ENCODE peak calls at places on chromosomes 11 and 22, in five cellular contexts. One of them, this sample, is unnamed.
A peak's percentile ranks its signal among the peaks of the same experiment; 100 is the strongest.

GRCh38 chr22:30235687-30236170 is 10.8 kb downstream of the LIF start:
- DNase-seq in ascending aorta: no peak
- DNase-seq in tibial nerve: no peak
- DNase-seq in cardiac muscle cell: no peak
- DNase-seq in fibroblast of lung: peak; percentile 47
- DNase-seq in this sample: no peak

GRCh38 chr11:119375629-119376196 is 5.8 kb downstream of the USP2 start:
- DNase-seq in ascending aorta: peak; percentile 83
- DNase-seq in tibial nerve: peak; percentile 63
- DNase-seq in cardiac muscle cell: no peak
- DNase-seq in fibroblast of lung: peak; percentile 95
- DNase-seq in this sample: peak; percentile 19

GRCh38 chr11:124920870-124921609 is 2.0 kb downstream of the HEPN1 start:
- DNase-seq in ascending aorta: peak; percentile 76
- DNase-seq in tibial nerve: peak; percentile 27
- DNase-seq in cardiac muscle cell: peak; percentile 76
- DNase-seq in fibroblast of lung: peak; percentile 74
- DNase-seq in this sample: peak; percentile 44

GRCh38 chr11:126194121-126194543 is 17.3 kb downstream of the RPUSD4 start:
- DNase-seq in ascending aorta: no peak
- DNase-seq in tibial nerve: no peak
- DNase-seq in cardiac muscle cell: peak; percentile 58
- DNase-seq in fibroblast of lung: peak; percentile 74
- DNase-seq in this sample: no peak

GRCh38 chr11:68706237-68706636 is 21.9 kb downstream of the GAL start:
- DNase-seq in ascending aorta: no peak
- DNase-seq in tibial nerve: no peak
- DNase-seq in cardiac muscle cell: no peak
- DNase-seq in fibroblast of lung: no peak
- DNase-seq in this sample: no peak

GRCh38 chr11:126124284-126124683 is 61.6 kb upstream of the CDON start:
- DNase-seq in ascending aorta: no peak
- DNase-seq in tibial nerve: no peak
- DNase-seq in cardiac muscle cell: no peak
- DNase-seq in fibroblast of lung: peak; percentile 36
- DNase-seq in this sample: no peak

GRCh38 chr11:9748361-9748970 is 84.6 kb downstream of the SWAP70 start:
- DNase-seq in ascending aorta: peak; percentile 80
- DNase-seq in tibial nerve: no peak
- DNase-seq in cardiac muscle cell: peak; percentile 70
- DNase-seq in fibroblast of lung: peak; percentile 83
- DNase-seq in this sample: peak; percentile 38

GRCh38 chr11:78192223-78192719 is 3.6 kb downstream of the USP35 start:
- DNase-seq in ascending aorta: no peak
- DNase-seq in tibial nerve: no peak
- DNase-seq in cardiac muscle cell: no peak
- DNase-seq in fibroblast of lung: no peak
- DNase-seq in this sample: no peak

GRCh38 chr11:133656100-133656635 is 123.9 kb upstream of the OPCML start:
- DNase-seq in ascending aorta: no peak
- DNase-seq in tibial nerve: no peak
- DNase-seq in cardiac muscle cell: no peak
- DNase-seq in fibroblast of lung: no peak
- DNase-seq in this sample: no peak

GRCh38 chr11:20011294-20011951 is 148.9 kb downstream of the DBX1 start:
- DNase-seq in ascending aorta: no peak
- DNase-seq in tibial nerve: no peak
- DNase-seq in cardiac muscle cell: no peak
- DNase-seq in fibroblast of lung: no peak
- DNase-seq in this sample: no peak

GRCh38 chr11:100930185-100930778 is 199.3 kb downstream of the PGR start:
- DNase-seq in ascending aorta: no peak
- DNase-seq in tibial nerve: no peak
- DNase-seq in cardiac muscle cell: peak; percentile 72
- DNase-seq in fibroblast of lung: peak; percentile 87
- DNase-seq in this sample: no peak

GRCh38 chr11:86421976-86422770 is 47.5 kb downstream of the CCDC81 start:
- DNase-seq in ascending aorta: no peak
- DNase-seq in tibial nerve: no peak
- DNase-seq in cardiac muscle cell: no peak
- DNase-seq in fibroblast of lung: no peak
- DNase-seq in this sample: no peak

GRCh38 chr22:24190159-24190540 is 8.9 kb downstream of the SUSD2 start:
- DNase-seq in ascending aorta: no peak
- DNase-seq in tibial nerve: no peak
- DNase-seq in cardiac muscle cell: no peak
- DNase-seq in fibroblast of lung: no peak
- DNase-seq in this sample: peak; percentile 83

GRCh38 chr22:40453676-40454075 is 83.3 kb downstream of the SGSM3 start:
- DNase-seq in ascending aorta: no peak
- DNase-seq in tibial nerve: no peak
- DNase-seq in cardiac muscle cell: no peak
- DNase-seq in fibroblast of lung: peak; percentile 42
- DNase-seq in this sample: no peak

GRCh38 chr22:28481725-28482124 is 197.9 kb downstream of the TTC28 start:
- DNase-seq in ascending aorta: no peak
- DNase-seq in tibial nerve: no peak
- DNase-seq in cardiac muscle cell: no peak
- DNase-seq in fibroblast of lung: no peak
- DNase-seq in this sample: no peak

GRCh38 chr22:28474248-28474647 is 205.4 kb downstream of the TTC28 start:
- DNase-seq in ascending aorta: no peak
- DNase-seq in tibial nerve: no peak
- DNase-seq in cardiac muscle cell: no peak
- DNase-seq in fibroblast of lung: no peak
- DNase-seq in this sample: no peak

GRCh38 chr22:28478564-28478963 is 201.1 kb downstream of the TTC28 start:
- DNase-seq in ascending aorta: no peak
- DNase-seq in tibial nerve: no peak
- DNase-seq in cardiac muscle cell: no peak
- DNase-seq in fibroblast of lung: no peak
- DNase-seq in this sample: no peak

GRCh38 chr22:28479912-28480311 is 199.7 kb downstream of the TTC28 start:
- DNase-seq in ascending aorta: no peak
- DNase-seq in tibial nerve: no peak
- DNase-seq in cardiac muscle cell: no peak
- DNase-seq in fibroblast of lung: peak; percentile 49
- DNase-seq in this sample: no peak

DNA sequence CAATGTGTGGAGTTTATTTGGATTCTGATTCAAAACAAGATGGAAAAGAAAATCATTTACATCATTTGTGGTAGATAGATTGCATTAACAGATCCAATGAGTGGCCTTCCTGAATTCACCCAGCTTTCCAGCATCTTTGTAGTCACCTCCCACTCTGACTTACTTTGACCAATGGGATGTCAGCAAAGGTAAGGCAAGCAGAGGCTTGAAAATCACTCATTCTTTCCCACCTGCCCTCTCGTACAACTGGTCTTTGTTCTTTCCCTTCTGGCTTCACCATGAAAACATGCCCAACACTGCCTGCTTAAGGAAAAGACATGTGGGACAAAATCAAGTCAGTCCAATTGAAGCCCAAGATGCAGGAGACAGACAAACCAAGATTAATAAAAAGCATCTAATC is 202.1 kb downstream of the TTC28 start:
- DNase-seq in ascending aorta: no peak
- DNase-seq in tibial nerve: no peak
- DNase-seq in cardiac muscle cell: no peak
- DNase-seq in fibroblast of lung: no peak
- DNase-seq in this sample: no peak
- TF ChIP-seq CTCF in ascending aorta: no peak
- TF ChIP-seq CTCF in tibial nerve: no peak
- TF ChIP-seq CTCF in cardiac muscle cell: no peak
- TF ChIP-seq CTCF in fibroblast of lung: no peak
- TF ChIP-seq CTCF in this sample: no peak

GRCh38 chr11:61544466-61544865 is 35.9 kb downstream of the LRRC10B start:
- DNase-seq in ascending aorta: no peak
- DNase-seq in tibial nerve: no peak
- DNase-seq in cardiac muscle cell: no peak
- DNase-seq in fibroblast of lung: no peak
- DNase-seq in this sample: no peak

GRCh38 chr11:61543606-61544306 is 35.2 kb downstream of the LRRC10B start:
- DNase-seq in ascending aorta: no peak
- DNase-seq in tibial nerve: no peak
- DNase-seq in cardiac muscle cell: no peak
- DNase-seq in fibroblast of lung: peak; percentile 82
- DNase-seq in this sample: no peak

GRCh38 chr11:61541568-61541967 is 33.0 kb downstream of the LRRC10B start:
- DNase-seq in ascending aorta: no peak
- DNase-seq in tibial nerve: no peak
- DNase-seq in cardiac muscle cell: no peak
- DNase-seq in fibroblast of lung: peak; percentile 83
- DNase-seq in this sample: no peak

GRCh38 chr11:61542024-61542461 is 33.5 kb downstream of the LRRC10B start:
- DNase-seq in ascending aorta: no peak
- DNase-seq in tibial nerve: no peak
- DNase-seq in cardiac muscle cell: peak; percentile 41
- DNase-seq in fibroblast of lung: peak; percentile 40
- DNase-seq in this sample: no peak

DNA sequence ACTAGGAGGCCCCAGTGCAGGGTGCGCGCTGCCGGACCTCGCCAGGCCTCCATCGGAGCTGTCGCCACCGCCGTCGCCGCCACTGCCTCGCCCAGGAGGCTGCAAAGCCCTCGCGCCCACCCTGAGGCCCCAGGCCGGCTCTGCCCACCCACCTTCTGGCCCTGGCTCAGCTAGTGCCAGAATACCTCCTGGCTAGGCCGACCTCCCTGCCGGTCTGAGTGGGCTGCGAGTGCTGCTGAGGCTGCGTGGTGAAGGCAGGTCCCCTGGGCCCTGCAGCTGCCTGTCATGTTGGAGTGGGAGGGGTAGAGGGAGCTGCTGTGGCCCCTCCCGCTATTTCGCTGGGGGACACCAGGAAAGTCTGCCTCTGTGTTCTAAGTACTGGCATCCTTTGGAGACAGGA is 34.1 kb downstream of the LRRC10B start:
- DNase-seq in ascending aorta: no peak
- DNase-seq in tibial nerve: no peak
- DNase-seq in cardiac muscle cell: no peak
- DNase-seq in fibroblast of lung: no peak
- DNase-seq in this sample: no peak
- H3K4me3 ChIP-seq in ascending aorta: no peak overlapping the region
- H3K4me3 ChIP-seq in tibial nerve: no peak overlapping the region
- H3K4me3 ChIP-seq in cardiac muscle cell: no peak overlapping the region
- H3K4me3 ChIP-seq in fibroblast of lung: no peak overlapping the region
- H3K4me3 ChIP-seq in this sample: no peak overlapping the region

GRCh38 chr11:102172127-102172848 is 62.0 kb downstream of the YAP1 start:
- DNase-seq in ascending aorta: peak; percentile 82
- DNase-seq in tibial nerve: no peak
- DNase-seq in cardiac muscle cell: no peak
- DNase-seq in fibroblast of lung: peak; percentile 80
- DNase-seq in this sample: no peak

GRCh38 chr11:102177126-102177525 is 66.9 kb downstream of the YAP1 start:
- DNase-seq in ascending aorta: no peak
- DNase-seq in tibial nerve: no peak
- DNase-seq in cardiac muscle cell: no peak
- DNase-seq in fibroblast of lung: no peak
- DNase-seq in this sample: no peak

GRCh38 chr11:102179366-102179765 is 69.1 kb downstream of the YAP1 start:
- DNase-seq in ascending aorta: no peak
- DNase-seq in tibial nerve: no peak
- DNase-seq in cardiac muscle cell: no peak
- DNase-seq in fibroblast of lung: no peak
- DNase-seq in this sample: no peak

DNA sequence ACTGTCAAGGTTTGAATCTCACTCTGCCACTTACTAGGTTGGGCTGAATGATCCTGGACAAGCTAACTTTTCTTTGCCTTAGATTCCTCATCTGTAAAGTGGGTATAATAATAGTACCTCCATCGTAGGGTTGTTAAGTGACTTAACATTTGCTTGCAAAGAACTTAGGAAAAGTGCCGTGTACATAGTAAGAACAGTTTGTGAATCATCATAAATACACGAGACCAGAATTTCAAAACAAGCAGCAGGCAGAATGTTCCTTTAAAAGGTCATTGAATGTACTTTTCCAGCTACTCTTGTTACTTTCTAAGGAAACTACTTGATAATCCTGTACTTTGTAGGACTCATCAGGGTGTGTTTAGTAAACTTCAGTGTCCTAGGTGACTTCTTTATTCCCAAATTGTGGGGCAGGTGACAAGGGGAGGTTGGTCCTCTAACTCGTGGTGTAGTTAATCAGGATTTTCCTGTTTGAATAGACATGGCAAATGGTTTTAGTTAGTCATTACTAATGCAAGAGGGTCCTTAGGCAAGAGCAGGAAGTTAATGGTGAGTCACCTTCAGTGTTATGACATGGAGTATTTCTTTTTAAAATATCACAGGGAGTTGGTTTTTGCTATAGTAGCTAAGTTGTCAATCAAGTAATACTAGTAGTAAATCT is 67.9 kb downstream of the YAP1 start:
- DNase-seq in ascending aorta: no peak
- DNase-seq in tibial nerve: no peak
- DNase-seq in cardiac muscle cell: no peak
- DNase-seq in fibroblast of lung: peak; percentile 95
- DNase-seq in this sample: peak; percentile 52
- TF ChIP-seq CTCF in ascending aorta: no peak
- TF ChIP-seq CTCF in tibial nerve: no peak
- TF ChIP-seq CTCF in cardiac muscle cell: no peak
- TF ChIP-seq CTCF in fibroblast of lung: no peak
- TF ChIP-seq CTCF in this sample: no peak

GRCh38 chr11:3375552-3375951 is 3.4 kb downstream of the ZNF195 start:
- DNase-seq in ascending aorta: no peak
- DNase-seq in tibial nerve: no peak
- DNase-seq in cardiac muscle cell: no peak
- DNase-seq in fibroblast of lung: no peak
- DNase-seq in this sample: no peak
- H3K4me3 ChIP-seq in ascending aorta: no peak overlapping the region
- H3K4me3 ChIP-seq in tibial nerve: no peak overlapping the region
- H3K4me3 ChIP-seq in cardiac muscle cell: no peak overlapping the region
- H3K4me3 ChIP-seq in fibroblast of lung: no peak overlapping the region
- H3K4me3 ChIP-seq in this sample: no peak overlapping the region

DNA sequence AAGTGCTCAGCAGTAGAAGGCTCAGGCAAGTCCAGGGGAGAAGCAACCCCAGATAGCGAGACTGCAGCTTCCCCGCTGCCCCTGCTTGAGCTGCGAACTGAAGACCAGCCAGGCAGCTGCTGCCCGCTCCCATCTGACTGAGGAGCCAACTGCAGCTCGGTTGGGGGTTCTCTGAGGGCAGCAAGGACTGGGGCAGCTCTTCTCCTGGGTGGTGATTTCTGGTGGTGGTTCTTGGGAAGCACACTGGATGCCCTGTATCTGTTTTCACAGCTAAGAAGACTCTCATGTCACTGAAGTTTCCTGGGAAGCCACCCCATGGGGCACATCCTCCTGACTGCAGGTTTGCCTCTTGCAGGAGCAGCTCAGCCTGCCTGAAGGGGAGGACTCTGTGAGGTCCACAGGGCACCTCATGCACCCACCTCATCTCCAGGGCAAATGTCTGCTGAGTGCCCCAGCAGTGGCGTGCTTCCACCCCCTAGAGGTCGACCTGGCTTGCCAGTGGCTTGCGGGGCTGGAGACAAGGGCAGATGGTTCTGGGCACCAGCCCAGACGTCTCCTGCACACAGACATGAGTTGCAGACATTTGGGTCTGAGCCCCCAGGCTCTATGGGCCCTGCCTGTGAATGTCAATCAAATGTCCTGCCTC is 801.1 kb downstream of the BRD1 start:
- DNase-seq in ascending aorta: no peak
- DNase-seq in tibial nerve: no peak
- DNase-seq in cardiac muscle cell: no peak
- DNase-seq in fibroblast of lung: no peak
- DNase-seq in this sample: no peak
- TF ChIP-seq CTCF in ascending aorta: peak; percentile 54
- TF ChIP-seq CTCF in tibial nerve: peak; percentile 33
- TF ChIP-seq CTCF in cardiac muscle cell: no peak
- TF ChIP-seq CTCF in fibroblast of lung: no peak
- TF ChIP-seq CTCF in this sample: no peak